ENCODE peak calls at places on chromosome 6, in five cellular contexts. One of them, this sample, is unnamed.

GRCh38 chr6:57162516-57162915 is 9.6 kb upstream of the BAG2 start:
- DNase-seq in CD8-positive, alpha-beta T cell: no peak
- DNase-seq in NCI-H1417: no peak
- DNase-seq in fibroblast of pulmonary artery: no peak
- DNase-seq in sigmoid colon: no peak
- DNase-seq in this sample: no peak

GRCh38 chr6:163836916-163837660 is 422.6 kb downstream of the QKI start:
- DNase-seq in sigmoid colon: no peak
- DNase-seq in CD8-positive, alpha-beta T cell: no peak
- DNase-seq in fibroblast of pulmonary artery: no peak
- DNase-seq in NCI-H1417: no peak
- DNase-seq in this sample: no peak

GRCh38 chr6:32885698-32886286 is 31.8 kb downstream of the PSMB9 start:
- DNase-seq in fibroblast of pulmonary artery: peak; percentile 88
- DNase-seq in NCI-H1417: peak; percentile 23
- DNase-seq in CD8-positive, alpha-beta T cell: no peak
- DNase-seq in sigmoid colon: no peak
- DNase-seq in this sample: peak; percentile 72

GRCh38 chr6:105601541-105602174 is 198.8 kb upstream of the PREP start:
- DNase-seq in fibroblast of pulmonary artery: peak; percentile 98
- DNase-seq in sigmoid colon: peak; percentile 89
- DNase-seq in NCI-H1417: no peak
- DNase-seq in CD8-positive, alpha-beta T cell: no peak
- DNase-seq in this sample: no peak

GRCh38 chr6:169082093-169082492 is 171.6 kb downstream of the THBS2 start:
- DNase-seq in CD8-positive, alpha-beta T cell: no peak
- DNase-seq in sigmoid colon: no peak
- DNase-seq in fibroblast of pulmonary artery: no peak
- DNase-seq in NCI-H1417: no peak
- DNase-seq in this sample: no peak

GRCh38 chr6:42197574-42198362 is 3.0 kb upstream of the GUCA1B start:
- DNase-seq in NCI-H1417: peak; percentile 4
- DNase-seq in CD8-positive, alpha-beta T cell: no peak
- DNase-seq in fibroblast of pulmonary artery: peak; percentile 89
- DNase-seq in sigmoid colon: no peak
- DNase-seq in this sample: no peak

GRCh38 chr6:148776321-148776966 is 29.6 kb downstream of the UST start:
- DNase-seq in fibroblast of pulmonary artery: peak; percentile 83
- DNase-seq in NCI-H1417: no peak
- DNase-seq in CD8-positive, alpha-beta T cell: no peak
- DNase-seq in sigmoid colon: no peak
- DNase-seq in this sample: no peak

GRCh38 chr6:143680157-143680556 is 2.4 kb downstream of the PHACTR2 start:
- DNase-seq in fibroblast of pulmonary artery: no peak
- DNase-seq in NCI-H1417: no peak
- DNase-seq in CD8-positive, alpha-beta T cell: no peak
- DNase-seq in sigmoid colon: no peak
- DNase-seq in this sample: no peak

GRCh38 chr6:6604566-6604965 is 16.0 kb downstream of the LY86 start:
- DNase-seq in sigmoid colon: no peak
- DNase-seq in fibroblast of pulmonary artery: no peak
- DNase-seq in CD8-positive, alpha-beta T cell: no peak
- DNase-seq in NCI-H1417: no peak
- DNase-seq in this sample: no peak

GRCh38 chr6:81480139-81480538 is 272.3 kb downstream of the TENT5A start:
- DNase-seq in fibroblast of pulmonary artery: no peak
- DNase-seq in CD8-positive, alpha-beta T cell: no peak
- DNase-seq in NCI-H1417: no peak
- DNase-seq in sigmoid colon: no peak
- DNase-seq in this sample: no peak

GRCh38 chr6:31548423-31548873 is 1.0 kb downstream of the NFKBIL1 start:
- DNase-seq in CD8-positive, alpha-beta T cell: no peak
- DNase-seq in fibroblast of pulmonary artery: no peak
- DNase-seq in NCI-H1417: no peak
- DNase-seq in sigmoid colon: no peak
- DNase-seq in this sample: no peak

GRCh38 chr6:17710331-17710730 is 3.6 kb upstream of the NUP153 start:
- DNase-seq in fibroblast of pulmonary artery: peak; percentile 29
- DNase-seq in sigmoid colon: no peak
- DNase-seq in CD8-positive, alpha-beta T cell: no peak
- DNase-seq in NCI-H1417: no peak
- DNase-seq in this sample: no peak

GRCh38 chr6:107304421-107305025 is 154.8 kb downstream of the PDSS2 start:
- DNase-seq in sigmoid colon: no peak
- DNase-seq in fibroblast of pulmonary artery: no peak
- DNase-seq in NCI-H1417: no peak
- DNase-seq in CD8-positive, alpha-beta T cell: no peak
- DNase-seq in this sample: no peak

GRCh38 chr6:148513145-148514071 is 170.8 kb downstream of the SASH1 start:
- DNase-seq in NCI-H1417: no peak
- DNase-seq in CD8-positive, alpha-beta T cell: no peak
- DNase-seq in fibroblast of pulmonary artery: peak; percentile 60
- DNase-seq in sigmoid colon: no peak
- DNase-seq in this sample: no peak

GRCh38 chr6:35686873-35687557 is 1.7 kb downstream of the FKBP5 start:
- DNase-seq in sigmoid colon: no peak
- DNase-seq in NCI-H1417: no peak
- DNase-seq in CD8-positive, alpha-beta T cell: no peak
- DNase-seq in fibroblast of pulmonary artery: no peak
- DNase-seq in this sample: peak; percentile 36

GRCh38 chr6:161219336-161220079 is 54.4 kb downstream of the AGPAT4 start:
- DNase-seq in sigmoid colon: no peak
- DNase-seq in NCI-H1417: no peak
- DNase-seq in fibroblast of pulmonary artery: no peak
- DNase-seq in CD8-positive, alpha-beta T cell: no peak
- DNase-seq in this sample: no peak

GRCh38 chr6:89298680-89299450 is 16.2 kb downstream of the GABRR2 start:
- DNase-seq in sigmoid colon: no peak
- DNase-seq in fibroblast of pulmonary artery: peak; percentile 59
- DNase-seq in CD8-positive, alpha-beta T cell: no peak
- DNase-seq in NCI-H1417: no peak
- DNase-seq in this sample: no peak

GRCh38 chr6:44388135-44388487 is 605 bp downstream of the CDC5L start:
- DNase-seq in CD8-positive, alpha-beta T cell: no peak
- DNase-seq in fibroblast of pulmonary artery: no peak
- DNase-seq in sigmoid colon: no peak
- DNase-seq in NCI-H1417: no peak
- DNase-seq in this sample: peak; percentile 35

GRCh38 chr6:140370949-140371348 is 996.5 kb upstream of the CITED2 start:
- DNase-seq in fibroblast of pulmonary artery: no peak
- DNase-seq in CD8-positive, alpha-beta T cell: no peak
- DNase-seq in NCI-H1417: no peak
- DNase-seq in sigmoid colon: no peak
- DNase-seq in this sample: no peak

GRCh38 chr6:38687043-38687353 is 15.9 kb downstream of the GLO1 start:
- DNase-seq in fibroblast of pulmonary artery: no peak
- DNase-seq in CD8-positive, alpha-beta T cell: no peak
- DNase-seq in NCI-H1417: no peak
- DNase-seq in sigmoid colon: no peak
- DNase-seq in this sample: no peak

GRCh38 chr6:101114703-101115102 is 233.6 kb upstream of the ASCC3 start:
- DNase-seq in fibroblast of pulmonary artery: peak; percentile 62
- DNase-seq in CD8-positive, alpha-beta T cell: no peak
- DNase-seq in sigmoid colon: no peak
- DNase-seq in NCI-H1417: peak; percentile 27
- DNase-seq in this sample: peak; percentile 76

GRCh38 chr6:73923899-73924485 is 228.0 kb downstream of the CD109 start:
- DNase-seq in NCI-H1417: no peak
- DNase-seq in CD8-positive, alpha-beta T cell: no peak
- DNase-seq in fibroblast of pulmonary artery: peak; percentile 59
- DNase-seq in sigmoid colon: peak; percentile 77
- DNase-seq in this sample: no peak

GRCh38 chr6:82365011-82365751 is 1.6 kb downstream of the TPBG start:
- DNase-seq in fibroblast of pulmonary artery: peak; percentile 35
- DNase-seq in NCI-H1417: peak; percentile 84
- DNase-seq in CD8-positive, alpha-beta T cell: no peak
- DNase-seq in sigmoid colon: no peak
- DNase-seq in this sample: peak; percentile 70

GRCh38 chr6:3222506-3223038 is 4.9 kb downstream of the TUBB2B start:
- DNase-seq in fibroblast of pulmonary artery: no peak
- DNase-seq in NCI-H1417: peak; percentile 65
- DNase-seq in CD8-positive, alpha-beta T cell: no peak
- DNase-seq in sigmoid colon: no peak
- DNase-seq in this sample: peak; percentile 60

GRCh38 chr6:23137596-23137995 is 568.2 kb downstream of the HDGFL1 start:
- DNase-seq in NCI-H1417: no peak
- DNase-seq in sigmoid colon: no peak
- DNase-seq in CD8-positive, alpha-beta T cell: no peak
- DNase-seq in fibroblast of pulmonary artery: peak; percentile 48
- DNase-seq in this sample: no peak

GRCh38 chr6:109783245-109783990 is 92.3 kb downstream of the FIG4 start:
- DNase-seq in fibroblast of pulmonary artery: peak; percentile 44
- DNase-seq in NCI-H1417: no peak
- DNase-seq in sigmoid colon: no peak
- DNase-seq in CD8-positive, alpha-beta T cell: no peak
- DNase-seq in this sample: no peak

GRCh38 chr6:48610846-48611245 is 499.8 kb upstream of the PTCHD4 start:
- DNase-seq in fibroblast of pulmonary artery: peak; percentile 45
- DNase-seq in CD8-positive, alpha-beta T cell: no peak
- DNase-seq in sigmoid colon: no peak
- DNase-seq in NCI-H1417: no peak
- DNase-seq in this sample: no peak

GRCh38 chr6:169895926-169896761 is 144.7 kb downstream of the ERMARD start:
- DNase-seq in CD8-positive, alpha-beta T cell: peak; percentile 27
- DNase-seq in sigmoid colon: no peak
- DNase-seq in NCI-H1417: no peak
- DNase-seq in fibroblast of pulmonary artery: no peak
- DNase-seq in this sample: no peak

GRCh38 chr6:17473554-17473953 is 80.2 kb downstream of the CAP2 start:
- DNase-seq in NCI-H1417: peak; percentile 15
- DNase-seq in fibroblast of pulmonary artery: no peak
- DNase-seq in sigmoid colon: no peak
- DNase-seq in CD8-positive, alpha-beta T cell: no peak
- DNase-seq in this sample: no peak

GRCh38 chr6:32196682-32197616 is 4.5 kb upstream of the GPSM3 start:
- DNase-seq in CD8-positive, alpha-beta T cell: no peak
- DNase-seq in sigmoid colon: peak; percentile 80
- DNase-seq in fibroblast of pulmonary artery: peak; percentile 38
- DNase-seq in NCI-H1417: peak; percentile 77
- DNase-seq in this sample: no peak